ENCODE peak calls at places on chromosomes 11 and 22, in ten cellular contexts. W, F, R, D, H, I, T, E, P and Y are unnamed samples.

GRCh38 chr22:44634426-44635321 is 67.3 kb upstream of the PRR5 start:
- DNase-seq in W (no peak), F (no peak), R (no peak), D (no peak), H (no peak), I (no peak), T (no peak), E (no peak), P (no peak), Y (no peak)

GRCh38 chr11:32267679-32268187 is 167.6 kb downstream of the WT1 start:
- DNase-seq in W (no peak), F (no peak), R (no peak), D (no peak), H (no peak), I (no peak), T (no peak), E (no peak), P (no peak), Y (no peak)

GRCh38 chr22:17734197-17734596 is 40.1 kb downstream of the BID start:
- DNase-seq in W (no peak), F (peak; percentile 36), R (no peak), D (peak; percentile 14), H (no peak), I (no peak), T (no peak), E (no peak), P (peak; percentile 78), Y (no peak)

GRCh38 chr11:125069796-125070195 is 6.7 kb downstream of the SLC37A2 start:
- DNase-seq in W (peak; percentile 68), F (no peak), R (no peak), D (no peak), H (no peak), I (no peak), T (no peak), E (no peak), P (peak; percentile 68), Y (no peak)

GRCh38 chr22:29719894-29720645 is at the start of gene CABP7:
- DNase-seq in W (no peak), F (peak; percentile 54), R (no peak), D (no peak), H (peak; percentile 57), I (no peak), T (no peak), E (no peak), P (no peak), Y (no peak)

GRCh38 chr22:44543781-44544181 is 45.7 kb upstream of the RTL6 start:
- DNase-seq in W (peak; percentile 84), F (no peak), R (no peak), D (no peak), H (no peak), I (no peak), T (no peak), E (no peak), P (no peak), Y (no peak)

GRCh38 chr22:23038334-23038642 is 32.0 kb upstream of the GNAZ start:
- DNase-seq in W (no peak), F (no peak), R (no peak), D (no peak), H (no peak), I (no peak), T (no peak), E (no peak), P (no peak), Y (no peak)

GRCh38 chr22:38953091-38953490 is 4.3 kb upstream of the APOBEC3A start:
- DNase-seq in W (no peak), F (no peak), R (no peak), D (no peak), H (no peak), I (no peak), T (no peak), E (no peak), P (no peak), Y (no peak)

GRCh38 chr11:62504158-62504973 is 42.2 kb downstream of the AHNAK start:
- DNase-seq in W (no peak), F (peak; percentile 50), R (no peak), D (no peak), H (no peak), I (no peak), T (no peak), E (peak; percentile 77), P (no peak), Y (no peak)

GRCh38 chr22:44664149-44664548 is 37.9 kb upstream of the PRR5 start:
- DNase-seq in W (peak; percentile 93), F (peak; percentile 64), R (no peak), D (no peak), H (no peak), I (peak; percentile 18), T (no peak), E (peak; percentile 54), P (no peak), Y (peak; percentile 46)

GRCh38 chr11:3146612-3147256 is 18.4 kb downstream of the OSBPL5 start:
- DNase-seq in W (no peak), F (peak; percentile 91), R (no peak), D (no peak), H (no peak), I (no peak), T (no peak), E (no peak), P (peak; percentile 54), Y (no peak)